ENCODE peak calls at places on chromosomes 12 and 14, in five cellular contexts. U is astrocyte, P is foreskin fibroblast, H is nephron progenitor cell, O is neural crest cell. B is an unnamed sample.

GRCh38 chr12:12701457-12701856 is 5.5 kb upstream of the GPR19 start:
- DNase-seq in U (no peak), P (no peak), H (no peak), O (no peak), B (no peak)

GRCh38 chr14:78164226-78164853 is 5.8 kb upstream of the NRXN3 start:
- DNase-seq in U (no peak), P (no peak), H (peak), O (peak), B (no peak)

GRCh38 chr12:53060064-53060720 is 10.3 kb downstream of the TNS2 start:
- DNase-seq in U (no peak), P (no peak), H (no peak), O (no peak), B (no peak)

GRCh38 chr14:45038865-45039264 is 45.1 kb upstream of the PRPF39 start:
- DNase-seq in U (no peak), P (no peak), H (no peak), O (no peak), B (no peak)

GRCh38 chr14:103136076-103136340 is 12.7 kb downstream of the TNFAIP2 start:
- DNase-seq in U (no peak), P (no peak), H (no peak), O (no peak), B (no peak)

GRCh38 chr14:77709412-77709811 is 1.5 kb downstream of the SLIRP start:
- DNase-seq in U (no peak), P (no peak), H (no peak), O (no peak), B (no peak)

GRCh38 chr12:100927825-100928224 is 133.2 kb downstream of the ANO4 start:
- DNase-seq in U (peak), P (peak), H (no peak), O (no peak), B (no peak)

GRCh38 chr12:81330480-81330879 is 252.6 kb downstream of the ACSS3 start:
- DNase-seq in U (no peak), P (no peak), H (no peak), O (no peak), B (no peak)

GRCh38 chr14:99729991-99730875 is 46.1 kb downstream of the CYP46A1 start:
- DNase-seq in U (no peak), P (peak), H (peak), O (peak), B (no peak)

GRCh38 chr12:23133471-23133870 is 508.5 kb downstream of the ETNK1 start:
- DNase-seq in U (no peak), P (no peak), H (no peak), O (no peak), B (no peak)

GRCh38 chr14:45810152-45810872 is 557.3 kb upstream of the MIS18BP1 start:
- DNase-seq in U (no peak), P (peak), H (no peak), O (no peak), B (no peak)

GRCh38 chr14:20986811-20987210 is 3.0 kb upstream of the METTL17 start:
- DNase-seq in U (peak), P (peak), H (no peak), O (no peak), B (peak)

GRCh38 chr14:88323086-88323519 is at the start of gene KCNK10:
- DNase-seq in U (peak), P (peak), H (no peak), O (no peak), B (no peak)

GRCh38 chr12:14772946-14773345 is 30.3 kb downstream of the WBP11 start:
- DNase-seq in U (no peak), P (no peak), H (no peak), O (no peak), B (no peak)

GRCh38 chr14:74574706-74575105 is 37.3 kb downstream of the LTBP2 start:
- DNase-seq in U (no peak), P (peak), H (no peak), O (no peak), B (no peak)

GRCh38 chr12:5620896-5621295 is 189.0 kb downstream of the NTF3 start:
- DNase-seq in U (no peak), P (no peak), H (no peak), O (no peak), B (no peak)

GRCh38 chr14:50388256-50388931 is 8.3 kb downstream of the CDKL1 start:
- DNase-seq in U (no peak), P (no peak), H (peak), O (no peak), B (no peak)

GRCh38 chr12:203074-203461 is 10.9 kb downstream of the SLC6A12 start:
- DNase-seq in U (no peak), P (no peak), H (no peak), O (no peak), B (no peak)

DNA sequence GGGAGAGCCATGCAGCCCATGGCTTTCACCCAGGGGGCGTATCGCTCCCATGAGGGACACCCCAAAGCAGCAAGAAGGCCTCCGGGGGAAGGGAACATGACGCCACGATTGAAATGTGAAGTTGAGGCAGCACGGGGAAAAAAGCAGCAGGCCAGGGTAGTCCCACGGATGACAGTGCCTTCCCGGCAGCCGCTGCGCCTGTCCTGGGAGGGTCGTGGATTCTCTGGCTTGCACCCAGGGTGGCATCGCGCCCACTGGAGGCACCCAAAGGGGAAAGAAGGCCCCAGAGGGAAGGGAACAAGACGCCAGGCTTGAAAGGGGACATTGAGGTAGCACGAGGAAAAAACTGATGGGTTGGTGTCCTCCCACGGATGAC is 161.6 kb upstream of the ALG10B start:
- DNase-seq in U (no peak), P (no peak), H (no peak), O (no peak), B (no peak)
- TF ChIP-seq CTCF in U (no peak), P (no peak), H (no peak), O (no peak), B (no peak)

DNA sequence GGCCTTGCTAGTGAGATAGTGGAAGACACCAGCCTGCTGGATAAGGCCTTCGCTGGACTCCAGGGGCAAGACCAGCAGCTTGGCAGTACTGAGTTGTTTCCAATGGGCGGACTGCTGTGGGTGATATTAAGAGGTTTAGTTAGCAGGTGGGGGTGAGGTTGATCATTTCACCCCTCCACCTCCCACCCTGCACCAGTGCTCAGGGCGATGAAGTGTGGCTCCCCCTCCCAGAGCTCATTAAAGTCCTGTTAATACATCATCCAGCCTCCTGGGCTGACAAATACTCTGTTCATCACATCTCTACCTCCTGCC is 2.4 kb upstream of the FIGNL2 start:
- DNase-seq in U (no peak), P (no peak), H (no peak), O (no peak), B (no peak)
- TF ChIP-seq CTCF in U (no peak), P (no peak), H (no peak), O (no peak), B (no peak)

GRCh38 chr14:87196436-87196835 is 796.5 kb downstream of the GALC start:
- DNase-seq in U (no peak), P (peak), H (no peak), O (no peak), B (no peak)
- TF ChIP-seq CTCF in U (no peak), P (no peak), H (no peak), O (no peak), B (no peak)

GRCh38 chr12:121712462-121713256 is at the start of gene TMEM120B:
- DNase-seq in U (peak), P (peak), H (peak), O (peak), B (no peak)
- TF ChIP-seq CTCF in U (no peak), P (no peak), H (no peak), O (peak), B (no peak)

GRCh38 chr14:32381869-32382268 is 52.8 kb downstream of the AKAP6 start:
- DNase-seq in U (no peak), P (no peak), H (no peak), O (no peak), B (no peak)

GRCh38 chr14:32379447-32379846 is 50.3 kb downstream of the AKAP6 start:
- DNase-seq in U (no peak), P (no peak), H (no peak), O (no peak), B (no peak)

GRCh38 chr14:32383337-32384009 is 54.4 kb downstream of the AKAP6 start:
- DNase-seq in U (no peak), P (no peak), H (no peak), O (no peak), B (no peak)

GRCh38 chr14:32384464-32384863 is 55.4 kb downstream of the AKAP6 start:
- DNase-seq in U (no peak), P (no peak), H (no peak), O (no peak), B (no peak)

DNA sequence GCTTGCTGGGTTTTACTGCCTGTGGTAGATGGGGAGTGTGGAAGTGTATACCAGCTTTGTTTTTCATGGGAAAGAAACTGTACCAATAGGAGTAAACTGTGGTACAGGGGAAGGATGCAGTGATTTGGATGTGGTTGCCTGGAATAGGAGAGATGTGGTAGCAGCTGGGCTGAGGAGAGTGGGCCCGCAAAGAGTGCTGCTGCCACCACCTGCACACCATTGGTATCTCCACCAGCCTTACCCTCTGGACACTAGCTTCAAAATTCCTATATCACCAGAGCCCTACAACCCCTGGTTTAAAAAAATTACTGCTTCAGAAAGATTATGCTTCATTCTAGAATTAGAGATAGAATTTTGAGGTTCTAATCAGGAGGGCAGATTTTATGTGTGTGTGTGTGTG is 53.6 kb downstream of the AKAP6 start:
- DNase-seq in U (no peak), P (peak), H (no peak), O (no peak), B (no peak)
- TF ChIP-seq CTCF in U (peak), P (peak), H (peak), O (peak), B (peak)

GRCh38 chr12:105253882-105254513 is 18.0 kb upstream of the APPL2 start:
- DNase-seq in U (peak), P (peak), H (no peak), O (no peak), B (no peak)
- TF ChIP-seq CTCF in U (no peak), P (no peak), H (no peak), O (no peak), B (no peak)

GRCh38 chr12:112677050-112677765 is 114.3 kb upstream of the RPH3A start:
- DNase-seq in U (no peak), P (no peak), H (no peak), O (no peak), B (no peak)
- TF ChIP-seq CTCF in U (no peak), P (no peak), H (no peak), O (no peak), B (no peak)

GRCh38 chr12:71896171-71896570 is 42.5 kb upstream of the TPH2 start:
- DNase-seq in U (peak), P (no peak), H (no peak), O (no peak), B (no peak)

GRCh38 chr12:71904629-71905028 is 34.0 kb upstream of the TPH2 start:
- DNase-seq in U (no peak), P (no peak), H (no peak), O (no peak), B (no peak)

DNA sequence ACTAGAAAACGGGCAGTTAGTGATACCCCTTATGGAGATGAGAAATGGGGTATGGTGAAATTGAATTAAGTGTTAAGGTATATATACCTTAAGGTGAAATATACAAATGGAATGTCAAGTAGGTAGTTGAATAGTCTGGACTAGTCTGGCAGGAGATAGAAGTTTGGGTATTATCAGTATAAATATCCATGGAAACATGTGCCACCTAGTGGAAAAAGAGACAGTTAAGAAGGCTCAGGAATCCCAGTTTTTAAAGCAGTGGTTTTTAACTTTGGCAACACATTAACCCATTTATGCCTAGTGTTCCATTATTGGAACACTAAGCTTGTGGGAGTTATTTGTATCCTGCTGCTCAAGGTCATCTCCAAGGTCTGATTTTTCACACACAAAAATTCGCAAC is 38.6 kb upstream of the TPH2 start:
- DNase-seq in U (peak), P (peak), H (no peak), O (no peak), B (no peak)
- TF ChIP-seq CTCF in U (peak), P (peak), H (no peak), O (peak), B (peak)

GRCh38 chr12:50283924-50284236 is 560 bp upstream of the LIMA1 start:
- DNase-seq in U (peak), P (no peak), H (no peak), O (no peak), B (no peak)

GRCh38 chr12:50282581-50283229 is 615 bp downstream of the LIMA1 start:
- DNase-seq in U (peak), P (peak), H (no peak), O (no peak), B (no peak)

GRCh38 chr12:50285253-50285652 is 1.9 kb upstream of the LIMA1 start:
- DNase-seq in U (no peak), P (peak), H (no peak), O (no peak), B (no peak)

GRCh38 chr12:50287271-50287670 is 4.0 kb upstream of the LIMA1 start:
- DNase-seq in U (no peak), P (no peak), H (no peak), O (no peak), B (no peak)

GRCh38 chr12:50283230-50283923 is at the start of gene LIMA1:
- DNase-seq in U (peak), P (peak), H (peak), O (peak), B (peak)
- TF ChIP-seq CTCF in U (peak), P (peak), H (no peak), O (no peak), B (peak)